ENCODE peak calls at places on chromosome 12, in five cellular contexts. O, K, C, F and Q are unnamed samples.

GRCh38 chr12:124497658-124498057 is 69.8 kb downstream of the NCOR2 start:
- DNase-seq in K (peak), O (peak), F (peak), C (peak), Q (peak)

GRCh38 chr12:121581681-121582439 is 1.0 kb upstream of the KDM2B start:
- DNase-seq in O (peak), K (peak), F (peak), C (peak), Q (no peak)

GRCh38 chr12:91892081-91892855 is 253.4 kb downstream of the BTG1 start:
- DNase-seq in O (no peak), K (no peak), F (no peak), C (no peak), Q (no peak)

GRCh38 chr12:3170423-3171194 is 93.4 kb downstream of the TSPAN9 start:
- DNase-seq in K (peak), O (peak), F (peak), C (peak), Q (peak)

GRCh38 chr12:51269174-51270066 is 795 bp downstream of the SMAGP start:
- DNase-seq in K (peak), C (peak), O (peak), F (peak), Q (peak)

GRCh38 chr12:61993734-61994345 is 266.4 kb upstream of the USP15 start:
- DNase-seq in O (peak), C (peak), K (no peak), F (peak), Q (peak)

GRCh38 chr12:32586390-32586789 is 92.7 kb upstream of the DNM1L start:
- DNase-seq in O (peak), K (peak), F (peak), C (peak), Q (peak)

GRCh38 chr12:50642035-50642451 is 121.9 kb upstream of the ATF1 start:
- DNase-seq in F (peak), O (peak), C (peak), K (peak), Q (peak)

GRCh38 chr12:51392556-51393237 is 1.5 kb upstream of the GALNT6 start:
- DNase-seq in F (peak), O (peak), C (no peak), K (no peak), Q (peak)

GRCh38 chr12:105822131-105823103 is 316.3 kb downstream of the NUAK1 start:
- DNase-seq in F (no peak), O (no peak), C (no peak), K (no peak), Q (no peak)

GRCh38 chr12:27733052-27733656 is 22.5 kb downstream of the MRPS35 start:
- DNase-seq in O (peak), K (peak), C (peak), F (peak), Q (peak)

GRCh38 chr12:116713529-116713928 is 24.3 kb downstream of the SPRING1 start:
- DNase-seq in O (no peak), K (no peak), C (no peak), F (no peak), Q (no peak)
- TF ChIP-seq CTCF in O (no peak), K (no peak), C (no peak), F (no peak), Q (no peak)

GRCh38 chr12:71663561-71664410 is at the start of the genes THAP2 and ZFC3H1:
- DNase-seq in F (peak), O (peak), K (peak), C (peak), Q (peak)

GRCh38 chr12:71662861-71663560 is 637 bp downstream of the ZFC3H1 start:
- DNase-seq in O (peak), K (peak), C (peak), F (peak), Q (peak)

GRCh38 chr12:71664411-71665108 is 459 bp downstream of the THAP2 start:
- DNase-seq in C (peak), F (peak), O (peak), K (no peak), Q (peak)

GRCh38 chr12:71665109-71665476 is 992 bp downstream of the THAP2 start:
- DNase-seq in C (no peak), O (no peak), F (no peak), K (no peak), Q (no peak)

DNA sequence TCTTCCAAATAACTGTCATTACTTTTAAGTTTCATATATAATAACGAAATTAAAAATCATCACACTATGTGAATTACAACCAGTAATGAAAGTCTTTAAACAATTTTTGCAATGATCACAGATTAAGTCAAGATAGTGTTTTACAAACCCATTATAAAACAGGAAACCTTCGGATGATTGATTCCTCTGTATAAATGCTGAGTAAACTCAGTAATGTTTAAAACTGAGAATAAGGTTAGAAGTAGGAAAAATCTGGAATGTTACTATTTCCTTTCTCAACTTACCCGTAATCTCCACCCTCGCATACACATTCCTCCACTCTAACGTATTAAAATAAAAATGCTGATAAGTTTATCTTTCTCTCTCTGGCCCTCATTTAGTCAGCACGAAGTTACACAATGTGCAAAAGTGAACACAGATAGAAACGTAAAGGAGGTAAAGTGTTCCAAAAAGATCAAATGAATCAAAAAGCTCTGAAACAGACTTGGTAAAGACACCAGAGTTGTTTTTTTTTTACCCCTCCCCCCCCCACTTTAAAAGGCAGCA is 1.6 kb downstream of the ZFC3H1 start:
- DNase-seq in O (peak), F (peak), C (peak), K (peak), Q (peak)
- H3K4me3 ChIP-seq in O (peak), F (peak), C (peak), K (peak), Q (peak)

GRCh38 chr12:30964896-30965612 is 38.5 kb downstream of the TSPAN11 start:
- DNase-seq in O (no peak), F (no peak), K (no peak), C (no peak), Q (no peak)

GRCh38 chr12:30967026-30967425 is 40.5 kb downstream of the TSPAN11 start:
- DNase-seq in F (no peak), O (no peak), C (no peak), K (no peak), Q (no peak)

GRCh38 chr12:30968211-30968610 is 41.7 kb downstream of the TSPAN11 start:
- DNase-seq in C (no peak), O (no peak), K (no peak), F (no peak), Q (no peak)

GRCh38 chr12:30963709-30964564 is 37.4 kb downstream of the TSPAN11 start:
- DNase-seq in O (no peak), F (no peak), K (no peak), C (no peak), Q (no peak)

GRCh38 chr12:30965613-30965985 is 39.1 kb downstream of the TSPAN11 start:
- DNase-seq in C (peak), O (no peak), F (no peak), K (no peak), Q (no peak)
- TF ChIP-seq CTCF in C (peak), O (peak), F (no peak), K (peak), Q (peak)

GRCh38 chr12:23655884-23656283 is 293.6 kb downstream of the SOX5 start:
- DNase-seq in C (no peak), F (no peak), O (no peak), K (no peak), Q (no peak)
- H3K4me3 ChIP-seq in C (no peak), F (no peak), O (no peak), K (no peak), Q (no peak)

GRCh38 chr12:5773550-5773949 is 171.5 kb downstream of the ANO2 start:
- DNase-seq in O (no peak), F (no peak), C (no peak), K (no peak), Q (no peak)
- TF ChIP-seq CTCF in O (no peak), F (no peak), C (no peak), K (no peak), Q (no peak)

DNA sequence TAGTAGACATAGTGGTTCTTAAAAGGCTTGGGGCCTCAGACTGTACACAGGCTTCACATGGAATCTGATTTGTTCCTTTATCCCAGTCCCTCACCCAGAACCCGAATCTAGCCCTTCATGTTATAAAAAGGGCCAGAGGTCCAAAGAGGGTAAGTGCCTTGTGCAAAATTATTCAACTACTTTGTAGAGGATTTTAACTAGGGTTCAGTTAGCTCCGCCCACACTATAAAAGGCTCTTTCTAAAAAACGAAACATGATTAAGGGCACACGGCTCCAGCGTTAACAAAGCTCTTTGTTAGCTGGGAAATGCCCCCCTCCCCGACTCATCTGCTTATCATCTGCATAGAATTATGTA is 3.2 kb upstream of the SOCS2 start:
- DNase-seq in O (no peak), C (peak), F (no peak), K (no peak), Q (peak)
- H3K4me3 ChIP-seq in O (peak), C (peak), F (peak), K (peak), Q (peak)